ENCODE peak calls at places on chromosome 15, in ten cellular contexts. S, A, L, W, X, J, O, U, V and T are unnamed samples.

GRCh38 chr15:64455951-64456350 is 4.4 kb upstream of the ZNF609 start:
- DNase-seq in S (no peak), A (no peak), L (no peak), W (no peak), X (no peak), J (no peak), O (no peak), U (no peak), V (peak; percentile 22), T (peak; percentile 36)

GRCh38 chr15:35886765-35887164 is 340.8 kb upstream of the DPH6 start:
- DNase-seq in S (no peak), A (no peak), L (no peak), W (no peak), X (peak; percentile 13), J (peak; percentile 4), O (no peak), U (peak; percentile 24), V (no peak), T (no peak)

GRCh38 chr15:90037510-90037860 is 36.4 kb downstream of the ZNF710 start:
- DNase-seq in S (no peak), A (no peak), L (no peak), W (no peak), X (peak; percentile 64), J (peak; percentile 62), O (no peak), U (peak; percentile 43), V (no peak), T (no peak)

GRCh38 chr15:34609658-34610057 is 26.2 kb upstream of the GOLGA8B start:
- DNase-seq in S (no peak), A (no peak), L (no peak), W (peak; percentile 18), X (no peak), J (no peak), O (no peak), U (no peak), V (no peak), T (no peak)

GRCh38 chr15:40511093-40511471 is 40.3 kb downstream of the CHST14 start:
- DNase-seq in S (no peak), A (no peak), L (no peak), W (peak; percentile 22), X (peak; percentile 15), J (no peak), O (no peak), U (no peak), V (no peak), T (no peak)

GRCh38 chr15:85793641-85794597 is 806 bp downstream of the KLHL25 start:
- DNase-seq in S (no peak), A (no peak), L (no peak), W (no peak), X (peak; percentile 33), J (no peak), O (peak; percentile 61), U (peak; percentile 28), V (no peak), T (peak; percentile 90)

GRCh38 chr15:44999105-44999504 is 23.9 kb upstream of the SORD start:
- DNase-seq in S (no peak), A (no peak), L (no peak), W (no peak), X (no peak), J (no peak), O (no peak), U (no peak), V (no peak), T (no peak)

GRCh38 chr15:82986442-82986780 is 401 bp downstream of the RAMAC start:
- DNase-seq in S (no peak), A (no peak), L (no peak), W (no peak), X (peak; percentile 15), J (no peak), O (no peak), U (no peak), V (no peak), T (no peak)

GRCh38 chr15:20357139-20358065 is 184.2 kb downstream of the GOLGA6L6 start:
- DNase-seq in S (no peak), A (no peak), L (peak; percentile 66), W (no peak), X (no peak), J (no peak), O (peak; percentile 25), U (no peak), V (peak; percentile 24), T (no peak)

GRCh38 chr15:64774556-64775523 is 549 bp downstream of the RBPMS2 start:
- DNase-seq in S (no peak), A (no peak), L (no peak), W (no peak), X (no peak), J (no peak), O (peak; percentile 26), U (no peak), V (peak; percentile 51), T (no peak)

GRCh38 chr15:101092186-101092866 is 159.5 kb downstream of the CHSY1 start:
- DNase-seq in S (no peak), A (no peak), L (no peak), W (no peak), X (peak; percentile 67), J (no peak), O (no peak), U (peak; percentile 33), V (no peak), T (no peak)

GRCh38 chr15:63775303-63775702 is 58.4 kb downstream of the HERC1 start:
- DNase-seq in S (no peak), A (no peak), L (no peak), W (no peak), X (no peak), J (no peak), O (no peak), U (no peak), V (no peak), T (no peak)

GRCh38 chr15:97680606-97681220 is 279.8 kb upstream of the ARRDC4 start:
- DNase-seq in S (no peak), A (no peak), L (no peak), W (no peak), X (no peak), J (no peak), O (no peak), U (no peak), V (no peak), T (no peak)

GRCh38 chr15:38074029-38074428 is 139.6 kb downstream of the TMCO5A start:
- DNase-seq in S (no peak), A (no peak), L (no peak), W (no peak), X (no peak), J (no peak), O (no peak), U (peak; percentile 23), V (no peak), T (no peak)

GRCh38 chr15:80066912-80067311 is 7.4 kb downstream of the ZFAND6 start:
- DNase-seq in S (no peak), A (no peak), L (no peak), W (no peak), X (no peak), J (no peak), O (no peak), U (no peak), V (no peak), T (no peak)
- TF ChIP-seq CTCF in S (no peak), A (no peak), L (no peak), W (no peak), X (no peak), J (no peak), O (no peak), U (no peak), V (no peak), T (no peak)

GRCh38 chr15:73927476-73928240 is 1.4 kb downstream of the LOXL1 start:
- DNase-seq in S (no peak), A (no peak), L (peak; percentile 84), W (no peak), X (peak; percentile 50), J (no peak), O (peak; percentile 82), U (peak; percentile 59), V (peak; percentile 58), T (no peak)
- TF ChIP-seq CTCF in S (peak; percentile 63), A (peak; percentile 17), L (peak; percentile 37), W (peak; percentile 27), X (peak; percentile 46), J (peak; percentile 79), O (no peak), U (peak; percentile 74), V (peak; percentile 51), T (no peak)

GRCh38 chr15:67641453-67641852 is 99.0 kb downstream of the MAP2K5 start:
- DNase-seq in S (no peak), A (no peak), L (no peak), W (no peak), X (no peak), J (no peak), O (no peak), U (no peak), V (no peak), T (no peak)
- TF ChIP-seq CTCF in S (no peak), A (no peak), L (no peak), W (no peak), X (no peak), J (peak; percentile 15), O (no peak), U (no peak), V (no peak), T (no peak)

GRCh38 chr15:99344639-99345038 is 93.4 kb downstream of the LRRC28 start:
- DNase-seq in S (no peak), A (no peak), L (no peak), W (no peak), X (no peak), J (no peak), O (no peak), U (no peak), V (no peak), T (no peak)

GRCh38 chr15:99345832-99346462 is 94.7 kb downstream of the LRRC28 start:
- DNase-seq in S (no peak), A (no peak), L (no peak), W (no peak), X (no peak), J (no peak), O (no peak), U (no peak), V (no peak), T (no peak)

GRCh38 chr15:99345242-99345641 is 94.0 kb downstream of the LRRC28 start:
- DNase-seq in S (no peak), A (no peak), L (no peak), W (no peak), X (no peak), J (no peak), O (no peak), U (no peak), V (no peak), T (no peak)

GRCh38 chr15:99343208-99343607 is 91.9 kb downstream of the LRRC28 start:
- DNase-seq in S (no peak), A (no peak), L (no peak), W (no peak), X (no peak), J (no peak), O (no peak), U (no peak), V (no peak), T (no peak)

DNA sequence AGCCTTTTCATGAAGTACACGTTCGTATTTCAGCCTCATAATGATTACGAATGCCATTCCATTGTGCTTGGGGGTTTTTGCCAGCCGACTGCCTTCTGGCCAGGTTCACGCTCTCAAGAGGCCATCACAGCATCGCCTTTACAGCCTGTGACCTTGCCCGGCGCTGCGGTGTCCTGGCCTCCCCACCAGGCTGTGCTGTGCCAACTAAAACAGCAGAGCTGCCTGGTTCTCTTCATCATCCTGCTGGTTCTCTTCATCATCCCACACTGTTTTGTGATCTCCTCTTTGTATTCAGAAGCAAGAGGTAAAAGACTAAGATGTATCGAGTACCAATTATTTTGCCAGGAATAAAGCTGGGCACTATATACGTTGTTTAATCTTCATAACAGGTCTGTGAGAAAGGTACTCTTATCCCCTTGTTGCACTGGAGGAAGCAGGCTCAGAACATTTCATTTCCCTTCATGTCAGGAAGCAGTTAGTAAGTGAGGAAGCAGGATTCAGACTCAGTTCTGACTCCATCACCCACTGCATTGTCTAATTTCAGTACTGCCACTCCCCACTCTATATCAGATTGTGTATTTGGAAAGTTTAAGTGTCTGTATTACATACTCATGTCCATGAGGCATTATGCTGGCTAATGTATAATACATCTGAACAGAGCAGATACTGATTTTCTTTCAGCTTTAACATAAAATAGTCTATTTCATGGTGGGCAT is 92.7 kb downstream of the LRRC28 start:
- DNase-seq in S (no peak), A (no peak), L (no peak), W (no peak), X (no peak), J (no peak), O (no peak), U (no peak), V (peak; percentile 52), T (no peak)
- TF ChIP-seq CTCF in S (peak; percentile 7), A (no peak), L (peak; percentile 44), W (peak; percentile 50), X (no peak), J (peak; percentile 37), O (no peak), U (peak; percentile 38), V (peak; percentile 57), T (peak; percentile 20)